ENCODE peak calls at places on chromosomes 11 and 22, in four cellular contexts. P is endothelial cell of umbilical vein, Y is K562, E is GM12878. Z is an unnamed sample.

GRCh38 chr11:10486161-10486840 is 31.2 kb downstream of the AMPD3 start:
- DNase-seq in P (no peak), Y (no peak), E (no peak), Z (no peak)

GRCh38 chr11:1520209-1520986 is 33.8 kb upstream of the MOB2 start:
- DNase-seq in P (no peak), Y (peak; percentile 54), E (no peak), Z (no peak)

GRCh38 chr22:23037429-23038333 is 32.6 kb upstream of the GNAZ start:
- DNase-seq in P (no peak), Y (peak; percentile 52), E (no peak), Z (no peak)

GRCh38 chr22:29315286-29316195 is at the start of gene RASL10A:
- DNase-seq in P (no peak), Y (peak; percentile 51), E (no peak), Z (no peak)

GRCh38 chr22:31748490-31748889 is 1.4 kb downstream of the PRR14L start:
- DNase-seq in P (no peak), Y (peak; percentile 7), E (no peak), Z (no peak)

GRCh38 chr11:58771458-58771855 is 39.7 kb upstream of the GLYAT start:
- DNase-seq in P (no peak), Y (no peak), E (no peak), Z (no peak)

GRCh38 chr22:39979048-39979447 is 15.7 kb upstream of the FAM83F start:
- DNase-seq in P (no peak), Y (no peak), E (no peak), Z (no peak)

GRCh38 chr11:40445391-40445790 is 1014.1 kb downstream of the LRRC4C start:
- DNase-seq in P (no peak), Y (no peak), E (no peak), Z (peak; percentile 25)

GRCh38 chr11:3088806-3089205 is 31.6 kb upstream of the CARS1 start:
- DNase-seq in P (no peak), Y (no peak), E (no peak), Z (no peak)

GRCh38 chr11:117657801-117658200 is 139.2 kb downstream of the DSCAML1 start:
- DNase-seq in P (no peak), Y (no peak), E (no peak), Z (no peak)

GRCh38 chr11:128451651-128452470 is 135.5 kb downstream of the ETS1 start:
- DNase-seq in P (no peak), Y (no peak), E (no peak), Z (peak; percentile 57)

GRCh38 chr11:60056349-60056969 is at the start of gene MS4A3:
- DNase-seq in P (no peak), Y (peak; percentile 21), E (no peak), Z (no peak)

GRCh38 chr22:27220349-27220748 is 563.0 kb downstream of the MIAT start:
- DNase-seq in P (no peak), Y (no peak), E (no peak), Z (peak; percentile 89)
- TF ChIP-seq FOS in P (no peak), Y (no peak), E (no peak), Z (peak; percentile 60)

GRCh38 chr11:22130462-22131053 is 62.3 kb upstream of the ANO5 start:
- DNase-seq in P (no peak), Y (no peak), E (no peak), Z (no peak)
- TF ChIP-seq CTCF in P (no peak), Y (no peak), E (peak; percentile 37), Z (peak; percentile 14)

GRCh38 chr22:37201066-37201820 is 11.0 kb downstream of the SSTR3 start:
- DNase-seq in P (no peak), Y (no peak), E (no peak), Z (no peak)
- TF ChIP-seq FOS in P (no peak), Y (no peak), E (no peak), Z (no peak)

DNA sequence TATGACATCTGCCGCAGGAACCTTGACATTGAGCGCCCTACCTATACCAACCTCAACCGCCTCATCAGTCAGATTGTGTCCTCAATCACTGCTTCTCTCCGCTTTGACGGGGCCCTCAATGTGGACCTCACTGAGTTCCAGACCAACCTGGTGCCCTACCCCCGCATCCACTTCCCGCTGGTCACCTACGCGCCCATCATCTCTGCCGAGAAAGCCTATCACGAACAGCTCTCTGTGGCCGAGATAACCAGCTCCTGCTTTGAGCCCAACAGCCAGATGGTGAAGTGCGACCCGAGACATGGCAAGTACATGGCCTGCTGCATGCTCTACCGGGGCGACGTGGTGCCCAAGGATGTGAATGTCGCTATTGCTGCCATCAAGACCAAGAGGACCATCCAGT is 16.0 kb downstream of the TUBA8 start:
- DNase-seq in P (no peak), Y (no peak), E (no peak), Z (no peak)
- TF ChIP-seq CTCF in P (no peak), Y (no peak), E (no peak), Z (no peak)

GRCh38 chr11:64853709-64854108 is 9.3 kb upstream of the CDC42BPG start:
- DNase-seq in P (no peak), Y (no peak), E (no peak), Z (no peak)

GRCh38 chr11:64854157-64854533 is 9.7 kb upstream of the CDC42BPG start:
- DNase-seq in P (no peak), Y (no peak), E (no peak), Z (no peak)

GRCh38 chr11:64854534-64855502 is 10.4 kb upstream of the CDC42BPG start:
- DNase-seq in P (peak; percentile 91), Y (peak; percentile 82), E (no peak), Z (peak; percentile 91)

GRCh38 chr11:64851831-64852337 is 7.4 kb upstream of the CDC42BPG start:
- DNase-seq in P (no peak), Y (peak; percentile 34), E (no peak), Z (no peak)

GRCh38 chr11:64852804-64853520 is 8.5 kb upstream of the CDC42BPG start:
- DNase-seq in P (no peak), Y (no peak), E (no peak), Z (no peak)
- TF ChIP-seq FOS in P (no peak), Y (no peak), E (no peak), Z (no peak)

GRCh38 chr11:450809-451451 is 851 bp downstream of the PTDSS2 start:
- DNase-seq in P (peak; percentile 71), Y (peak; percentile 50), E (no peak), Z (peak; percentile 66)
- TF ChIP-seq CTCF in P (no peak), Y (peak; percentile 23), E (peak; percentile 30), Z (peak; percentile 35)

DNA sequence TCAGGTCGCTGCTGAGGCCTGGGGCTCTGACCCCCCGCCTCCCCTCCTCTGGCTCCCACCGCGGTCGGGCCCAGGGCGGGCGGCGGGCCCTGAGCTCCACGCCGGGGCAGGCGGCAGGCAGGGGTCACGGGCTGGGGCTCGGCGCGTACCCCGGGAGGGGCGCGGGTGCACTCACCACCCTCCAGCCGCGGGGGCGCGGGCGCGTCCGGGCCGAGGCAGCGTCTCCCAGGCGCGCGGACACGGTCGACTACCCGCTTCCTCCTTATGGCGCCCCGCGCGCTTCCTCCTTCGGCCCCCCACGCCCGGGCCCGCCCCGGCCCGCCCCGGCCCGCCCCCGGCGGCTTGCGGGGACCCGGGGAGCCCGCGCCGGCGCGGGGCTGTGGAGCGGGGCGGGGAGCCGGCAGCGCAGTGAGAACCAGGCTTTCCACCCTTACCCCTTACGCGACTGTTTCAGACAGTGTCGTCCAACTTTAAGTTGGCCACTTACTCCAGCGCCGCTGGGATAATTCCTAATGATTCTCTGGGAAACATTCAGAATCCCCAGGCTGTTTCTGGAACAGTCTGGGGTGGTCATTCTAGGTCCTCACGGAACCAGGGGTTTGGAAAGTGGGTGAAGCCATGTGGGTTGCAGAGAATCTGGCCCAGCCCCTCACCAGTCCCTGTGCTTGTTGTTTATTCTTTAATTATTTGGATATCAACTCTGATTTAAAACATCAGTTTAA is at the start of gene BID:
- DNase-seq in P (peak; percentile 22), Y (peak; percentile 89), E (no peak), Z (peak; percentile 17)
- TF ChIP-seq FOS in P (no peak), Y (no peak), E (no peak), Z (no peak)

GRCh38 chr11:69643646-69644045 is 2.7 kb downstream of the CCND1 start:
- DNase-seq in P (no peak), Y (no peak), E (no peak), Z (no peak)
- TF ChIP-seq CTCF in P (no peak), Y (peak; percentile 3), E (no peak), Z (no peak)

GRCh38 chr22:24391836-24392217 is 35.6 kb upstream of the ADORA2A start:
- DNase-seq in P (peak; percentile 60), Y (no peak), E (no peak), Z (peak; percentile 77)
- TF ChIP-seq FOS in P (peak; percentile 6), Y (no peak), E (no peak), Z (no peak)

DNA sequence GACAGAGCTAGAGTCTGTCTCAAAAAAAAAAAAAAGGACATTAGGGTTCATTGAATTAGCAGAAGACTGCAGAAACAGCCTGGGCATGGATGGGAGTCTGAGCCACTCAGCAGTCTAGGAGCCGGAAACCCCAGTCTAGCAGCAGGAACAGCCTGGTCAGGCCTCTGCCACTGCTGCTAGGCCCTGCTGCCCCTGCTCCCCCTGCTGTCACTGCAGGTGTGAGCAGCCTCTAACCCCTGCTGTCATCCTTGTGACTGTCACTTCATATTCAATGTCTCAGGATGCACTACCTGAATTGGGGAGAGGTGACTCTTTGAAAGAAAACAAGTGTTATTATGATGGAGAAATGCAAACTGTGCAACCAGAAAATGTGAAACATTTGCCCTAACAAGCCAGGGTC is 7.0 kb upstream of the DDX17 start:
- DNase-seq in P (no peak), Y (peak; percentile 29), E (no peak), Z (no peak)
- TF ChIP-seq CTCF in P (no peak), Y (peak; percentile 61), E (peak; percentile 62), Z (no peak)

Z was measured in IMR-90.